ENCODE peak calls at places on chromosomes 12 and 14, in eight cellular contexts. D, E, J, U, X, R, H and Z are unnamed samples.

GRCh38 chr14:68111733-68112270 is 292.2 kb downstream of the RAD51B start:
- ATAC-seq in D (no peak), E (no peak), J (no peak), U (no peak), X (no peak), R (no peak), H (no peak), Z (no peak)

GRCh38 chr12:101619026-101619827 is 24.5 kb downstream of the MYBPC1 start:
- ATAC-seq in D (no peak), E (no peak), J (peak; percentile 36), U (no peak), X (no peak), R (no peak), H (no peak), Z (no peak)

GRCh38 chr14:95314609-95315008 is 5.1 kb downstream of the CLMN start:
- ATAC-seq in D (no peak), E (peak; percentile 72), J (peak; percentile 74), U (no peak), X (peak; percentile 89), R (peak; percentile 39), H (no peak), Z (no peak)

GRCh38 chr12:123075092-123075491 is 75.8 kb downstream of the PITPNM2 start:
- ATAC-seq in D (no peak), E (no peak), J (no peak), U (no peak), X (no peak), R (no peak), H (peak; percentile 8), Z (peak; percentile 23)

GRCh38 chr12:117587646-117588287 is 226.3 kb upstream of the NOS1 start:
- ATAC-seq in D (peak; percentile 67), E (peak; percentile 89), J (peak; percentile 98), U (peak; percentile 60), X (peak; percentile 82), R (peak; percentile 97), H (peak; percentile 82), Z (no peak)

GRCh38 chr12:111764120-111764821 is 2.5 kb upstream of the ALDH2 start:
- ATAC-seq in D (no peak), E (no peak), J (no peak), U (no peak), X (peak; percentile 66), R (no peak), H (no peak), Z (no peak)

GRCh38 chr14:80017796-80018195 is 193.5 kb downstream of the DIO2 start:
- ATAC-seq in D (no peak), E (no peak), J (no peak), U (no peak), X (no peak), R (no peak), H (no peak), Z (no peak)

GRCh38 chr12:67669217-67669924 is 20.8 kb downstream of the DYRK2 start:
- ATAC-seq in D (no peak), E (no peak), J (no peak), U (no peak), X (no peak), R (no peak), H (no peak), Z (no peak)

GRCh38 chr12:92757599-92758121 is 54.9 kb downstream of the PLEKHG7 start:
- ATAC-seq in D (no peak), E (no peak), J (no peak), U (no peak), X (no peak), R (no peak), H (no peak), Z (no peak)

GRCh38 chr14:22780941-22781605 is 14.6 kb downstream of the OXA1L start:
- ATAC-seq in D (peak; percentile 11), E (no peak), J (no peak), U (peak; percentile 68), X (no peak), R (no peak), H (peak; percentile 1), Z (no peak)

GRCh38 chr12:3604750-3605638 is 114.0 kb downstream of the PRMT8 start:
- ATAC-seq in D (peak; percentile 72), E (peak; percentile 34), J (no peak), U (peak; percentile 45), X (no peak), R (no peak), H (no peak), Z (no peak)

GRCh38 chr12:114920828-114921579 is 237.0 kb upstream of the TBX3 start:
- ATAC-seq in D (peak; percentile 69), E (no peak), J (no peak), U (no peak), X (no peak), R (no peak), H (no peak), Z (peak; percentile 57)

GRCh38 chr12:94650143-94651056 is at the start of gene TMCC3:
- ATAC-seq in D (peak; percentile 92), E (peak; percentile 77), J (peak; percentile 78), U (peak; percentile 80), X (peak; percentile 89), R (peak; percentile 88), H (peak; percentile 47), Z (peak; percentile 84)
- TF ChIP-seq POLR2A in D (no peak), E (peak; percentile 63), J (no peak), U (peak; percentile 33), X (no peak), R (no peak), H (no peak), Z (no peak)

DNA sequence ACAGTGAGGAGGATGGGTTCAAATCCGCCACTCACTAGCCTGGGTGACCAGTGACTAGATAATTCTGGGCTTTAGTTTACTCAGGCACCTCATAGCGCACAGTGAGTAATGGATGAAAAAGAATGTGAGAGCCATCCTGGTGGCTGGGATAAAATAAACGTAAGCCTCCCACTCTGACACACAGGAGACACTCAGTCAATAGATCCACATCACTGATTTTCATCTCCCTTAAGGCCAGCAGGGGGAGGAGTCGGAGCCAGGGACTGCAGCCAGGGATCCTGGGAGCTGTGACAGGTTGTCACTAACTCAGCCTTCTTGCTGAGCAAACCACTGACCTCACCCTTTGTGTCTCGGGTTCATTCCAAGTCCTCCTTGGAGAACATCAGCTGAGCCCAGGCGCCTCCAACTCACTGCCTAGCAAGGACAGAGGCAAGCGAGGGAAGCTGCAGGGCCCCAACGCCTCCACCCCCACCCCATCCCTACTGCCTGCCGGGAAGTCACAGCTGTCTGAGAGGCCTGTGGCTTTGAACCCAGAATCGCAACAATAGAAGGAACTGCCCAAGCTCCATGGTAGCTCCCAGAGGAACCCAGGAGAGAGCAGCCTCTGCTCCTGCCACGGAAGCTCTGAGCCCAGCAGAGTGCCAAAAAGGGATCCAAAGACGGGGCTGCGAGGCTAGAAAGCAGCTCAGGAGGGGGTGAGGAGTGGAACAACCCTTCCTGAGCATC is 30.7 kb downstream of the PXN start:
- ATAC-seq in D (peak; percentile 83), E (peak; percentile 71), J (peak; percentile 64), U (peak; percentile 86), X (peak; percentile 66), R (peak; percentile 32), H (peak; percentile 81), Z (peak; percentile 88)
- H3K4me3 ChIP-seq in D (peak overlapping the region; percentile 13), E (no peak overlapping the region), J (peak overlapping the region; percentile 0), U (no peak overlapping the region), X (no peak overlapping the region), R (peak overlapping the region; percentile 11), H (no peak overlapping the region), Z (no peak overlapping the region)

GRCh38 chr12:6961695-6962284 is 8.7 kb downstream of the PHB2 start:
- ATAC-seq in D (peak; percentile 33), E (peak; percentile 14), J (peak; percentile 82), U (peak; percentile 36), X (peak; percentile 28), R (peak; percentile 54), H (peak; percentile 85), Z (peak; percentile 58)
- H3K4me1 ChIP-seq in D (peaks cover 2% of the 10 kb centered on the region), E (peaks cover 4% of the 10 kb centered on the region), J (peaks cover 37% of the 10 kb centered on the region), U (peaks cover 53% of the 10 kb centered on the region), X (peaks cover 65% of the 10 kb centered on the region), R (peaks cover 28% of the 10 kb centered on the region), H (peaks cover 39% of the 10 kb centered on the region), Z (peaks cover 9% of the 10 kb centered on the region)

GRCh38 chr12:46752396-46752795 is 73.4 kb downstream of the SLC38A4 start:
- ATAC-seq in D (no peak), E (no peak), J (no peak), U (no peak), X (no peak), R (no peak), H (no peak), Z (no peak)

GRCh38 chr12:46751173-46751572 is 74.6 kb downstream of the SLC38A4 start:
- ATAC-seq in D (no peak), E (no peak), J (no peak), U (no peak), X (no peak), R (no peak), H (no peak), Z (no peak)

GRCh38 chr12:46744256-46744655 is 81.5 kb downstream of the SLC38A4 start:
- ATAC-seq in D (no peak), E (no peak), J (no peak), U (no peak), X (no peak), R (no peak), H (no peak), Z (no peak)

GRCh38 chr12:46754550-46754949 is 71.2 kb downstream of the SLC38A4 start:
- ATAC-seq in D (no peak), E (peak; percentile 72), J (no peak), U (no peak), X (no peak), R (no peak), H (no peak), Z (no peak)

DNA sequence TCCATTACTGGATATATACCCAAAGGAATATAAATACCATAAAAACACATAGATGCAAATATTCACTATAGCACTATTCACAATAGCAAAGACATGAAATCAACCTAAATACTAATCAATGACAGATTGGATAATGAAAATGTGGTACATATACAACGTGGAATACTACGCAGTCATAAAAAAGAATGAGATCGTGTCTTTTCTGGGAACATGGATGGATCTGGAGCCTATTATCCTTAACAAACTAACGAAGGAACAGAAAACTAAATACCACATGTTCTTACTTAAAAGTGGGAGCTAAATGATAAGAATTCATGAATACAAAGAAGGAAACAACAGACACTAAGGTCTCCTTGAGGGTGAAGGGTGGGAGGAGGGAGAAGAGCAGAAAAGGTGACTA is 76.5 kb downstream of the SLC38A4 start:
- ATAC-seq in D (no peak), E (no peak), J (no peak), U (no peak), X (no peak), R (no peak), H (no peak), Z (no peak)
- TF ChIP-seq POLR2A in D (no peak), E (no peak), J (no peak), U (no peak), X (no peak), R (no peak), H (no peak), Z (no peak)

GRCh38 chr12:108843187-108843586 is 14.2 kb downstream of the SSH1 start:
- ATAC-seq in D (no peak), E (no peak), J (no peak), U (no peak), X (no peak), R (no peak), H (no peak), Z (no peak)

GRCh38 chr12:108849653-108850052 is 7.7 kb downstream of the SSH1 start:
- ATAC-seq in D (no peak), E (no peak), J (no peak), U (no peak), X (no peak), R (no peak), H (no peak), Z (no peak)

GRCh38 chr12:108847705-108848104 is 9.7 kb downstream of the SSH1 start:
- ATAC-seq in D (no peak), E (no peak), J (no peak), U (no peak), X (no peak), R (no peak), H (no peak), Z (no peak)

GRCh38 chr12:108845696-108846095 is 11.7 kb downstream of the SSH1 start:
- ATAC-seq in D (no peak), E (no peak), J (no peak), U (no peak), X (no peak), R (no peak), H (no peak), Z (no peak)

GRCh38 chr12:108846320-108846719 is 11.1 kb downstream of the SSH1 start:
- ATAC-seq in D (peak; percentile 88), E (peak; percentile 11), J (peak; percentile 4), U (peak; percentile 41), X (no peak), R (no peak), H (no peak), Z (peak; percentile 22)
- H3K4me3 ChIP-seq in D (no peak overlapping the region), E (no peak overlapping the region), J (no peak overlapping the region), U (no peak overlapping the region), X (no peak overlapping the region), R (no peak overlapping the region), H (no peak overlapping the region), Z (no peak overlapping the region)